ENCODE peak calls at places on chromosome 16, in four cellular contexts. One of them, this sample, is unnamed.

GRCh38 chr16:57427824-57428223 is 19.4 kb downstream of the CIAPIN1 start:
- DNase-seq in fibroblast of lung: no peak
- DNase-seq in H1: no peak
- DNase-seq in esophagus squamous epithelium: no peak
- DNase-seq in this sample: no peak

GRCh38 chr16:10971560-10971961 is 27.2 kb downstream of the CLEC16A start:
- DNase-seq in fibroblast of lung: peak; percentile 97
- DNase-seq in H1: no peak
- DNase-seq in esophagus squamous epithelium: no peak
- DNase-seq in this sample: no peak

GRCh38 chr16:2485811-2486507 is 11.0 kb downstream of the TBC1D24 start:
- DNase-seq in fibroblast of lung: no peak
- DNase-seq in H1: no peak
- DNase-seq in esophagus squamous epithelium: no peak
- DNase-seq in this sample: no peak

GRCh38 chr16:31487720-31488629 is 5.1 kb downstream of the SLC5A2 start:
- DNase-seq in fibroblast of lung: peak; percentile 25
- DNase-seq in H1: peak; percentile 87
- DNase-seq in esophagus squamous epithelium: no peak
- DNase-seq in this sample: peak; percentile 81

GRCh38 chr16:67101683-67102082 is 8.1 kb upstream of the PHAF1 start:
- DNase-seq in fibroblast of lung: no peak
- DNase-seq in H1: no peak
- DNase-seq in esophagus squamous epithelium: no peak
- DNase-seq in this sample: no peak

GRCh38 chr16:2467301-2468141 is 3.6 kb upstream of the NTN3 start:
- DNase-seq in fibroblast of lung: peak; percentile 64
- DNase-seq in H1: peak; percentile 85
- DNase-seq in esophagus squamous epithelium: no peak
- DNase-seq in this sample: peak; percentile 84

GRCh38 chr16:56643080-56643778 is 4.8 kb downstream of the MT1A start:
- DNase-seq in fibroblast of lung: peak; percentile 38
- DNase-seq in H1: peak; percentile 67
- DNase-seq in esophagus squamous epithelium: no peak
- DNase-seq in this sample: peak; percentile 93

GRCh38 chr16:82344157-82344556 is 174.1 kb upstream of the MPHOSPH6 start:
- DNase-seq in fibroblast of lung: no peak
- DNase-seq in H1: no peak
- DNase-seq in esophagus squamous epithelium: no peak
- DNase-seq in this sample: no peak

GRCh38 chr16:57651344-57652333 is 16.5 kb upstream of the ADGRG3 start:
- DNase-seq in fibroblast of lung: no peak
- DNase-seq in H1: no peak
- DNase-seq in esophagus squamous epithelium: no peak
- DNase-seq in this sample: no peak

GRCh38 chr16:84851192-84852127 is 31.7 kb downstream of the CRISPLD2 start:
- DNase-seq in fibroblast of lung: peak; percentile 96
- DNase-seq in H1: no peak
- DNase-seq in esophagus squamous epithelium: no peak
- DNase-seq in this sample: no peak

GRCh38 chr16:3004319-3004718 is 8.4 kb upstream of the CLDN9 start:
- DNase-seq in fibroblast of lung: no peak
- DNase-seq in H1: no peak
- DNase-seq in esophagus squamous epithelium: no peak
- DNase-seq in this sample: no peak

GRCh38 chr16:25135239-25135878 is 23.8 kb downstream of the LCMT1 start:
- DNase-seq in fibroblast of lung: peak; percentile 52
- DNase-seq in H1: no peak
- DNase-seq in esophagus squamous epithelium: no peak
- DNase-seq in this sample: no peak

GRCh38 chr16:9115277-9115676 is 23.8 kb downstream of the HAPSTR1 start:
- DNase-seq in fibroblast of lung: no peak
- DNase-seq in H1: no peak
- DNase-seq in esophagus squamous epithelium: no peak
- DNase-seq in this sample: no peak
- H3K4me1 ChIP-seq in fibroblast of lung: peaks cover 14% of the 10 kb centered on the region
- H3K4me1 ChIP-seq in H1: no peaks in the 10 kb centered on the region
- H3K4me1 ChIP-seq in esophagus squamous epithelium: peaks cover 92% of the 10 kb centered on the region
- H3K4me1 ChIP-seq in this sample: peaks cover 12% of the 10 kb centered on the region

DNA sequence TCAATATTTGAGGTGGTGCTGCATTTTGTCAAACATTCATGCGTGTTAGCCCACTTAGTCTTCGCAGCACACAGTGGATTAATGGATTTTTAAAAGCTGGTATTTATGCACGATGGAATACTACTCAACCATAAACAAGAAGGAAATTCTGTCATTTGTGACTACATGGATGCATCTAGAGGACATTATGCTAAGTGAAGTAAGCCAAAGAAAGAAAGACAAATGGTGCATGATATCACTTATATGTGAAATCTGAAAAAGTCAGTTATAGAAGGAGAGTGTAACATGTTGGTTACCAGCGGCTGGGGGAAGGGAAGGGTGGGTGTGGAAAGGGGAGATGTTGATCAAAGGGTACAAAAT is 23.0 kb downstream of the HMOX2 start:
- DNase-seq in fibroblast of lung: no peak
- DNase-seq in H1: no peak
- DNase-seq in esophagus squamous epithelium: no peak
- DNase-seq in this sample: no peak
- H3K27ac ChIP-seq in fibroblast of lung: no peak overlapping the region
- H3K27ac ChIP-seq in H1: no peak overlapping the region
- H3K27ac ChIP-seq in esophagus squamous epithelium: peak overlapping the region; percentile 77
- H3K27ac ChIP-seq in this sample: no peak overlapping the region

GRCh38 chr16:28898942-28899341 is 20.7 kb downstream of the ATP2A1 start:
- DNase-seq in fibroblast of lung: no peak
- DNase-seq in H1: no peak
- DNase-seq in esophagus squamous epithelium: no peak
- DNase-seq in this sample: no peak

GRCh38 chr16:28897826-28898225 is 19.5 kb downstream of the ATP2A1 start:
- DNase-seq in fibroblast of lung: no peak
- DNase-seq in H1: no peak
- DNase-seq in esophagus squamous epithelium: no peak
- DNase-seq in this sample: no peak

GRCh38 chr16:28898266-28898665 is 20.0 kb downstream of the ATP2A1 start:
- DNase-seq in fibroblast of lung: no peak
- DNase-seq in H1: no peak
- DNase-seq in esophagus squamous epithelium: no peak
- DNase-seq in this sample: no peak

GRCh38 chr16:28893291-28893690 is 15.0 kb downstream of the ATP2A1 start:
- DNase-seq in fibroblast of lung: no peak
- DNase-seq in H1: no peak
- DNase-seq in esophagus squamous epithelium: no peak
- DNase-seq in this sample: no peak

DNA sequence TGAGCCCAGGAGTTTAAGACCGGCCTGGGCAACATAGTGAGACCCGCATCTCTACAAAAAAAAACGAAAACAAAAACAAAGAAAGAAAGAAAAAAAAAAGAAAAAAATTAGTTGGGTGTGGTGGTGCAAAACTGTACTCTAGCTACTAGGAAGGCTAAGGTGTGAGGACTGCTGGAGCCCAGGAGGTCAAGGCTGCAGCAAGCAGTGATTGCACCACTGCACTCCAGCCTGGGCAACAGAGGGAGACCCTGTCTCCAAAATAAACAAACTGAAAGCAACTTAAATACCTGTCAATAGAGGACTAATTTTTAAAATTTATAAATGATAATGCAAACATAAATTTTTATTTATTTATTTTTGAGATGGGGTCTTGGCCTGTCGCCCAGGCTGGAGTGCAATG is 17.3 kb downstream of the ATP2A1 start:
- DNase-seq in fibroblast of lung: no peak
- DNase-seq in H1: no peak
- DNase-seq in esophagus squamous epithelium: no peak
- DNase-seq in this sample: no peak
- H3K4me1 ChIP-seq in fibroblast of lung: no peaks in the 10 kb centered on the region
- H3K4me1 ChIP-seq in H1: no peaks in the 10 kb centered on the region
- H3K4me1 ChIP-seq in esophagus squamous epithelium: no peaks in the 10 kb centered on the region
- H3K4me1 ChIP-seq in this sample: no peaks in the 10 kb centered on the region

GRCh38 chr16:50740747-50741146 is 1.1 kb upstream of the CYLD start:
- DNase-seq in fibroblast of lung: no peak
- DNase-seq in H1: no peak
- DNase-seq in esophagus squamous epithelium: no peak
- DNase-seq in this sample: no peak
- H3K27ac ChIP-seq in fibroblast of lung: no peak overlapping the region
- H3K27ac ChIP-seq in H1: no peak overlapping the region
- H3K27ac ChIP-seq in esophagus squamous epithelium: peak overlapping the region; percentile 89
- H3K27ac ChIP-seq in this sample: no peak overlapping the region

GRCh38 chr16:78353610-78354009 is 254.2 kb downstream of the WWOX start:
- DNase-seq in fibroblast of lung: no peak
- DNase-seq in H1: no peak
- DNase-seq in esophagus squamous epithelium: no peak
- DNase-seq in this sample: no peak

GRCh38 chr16:78348886-78349285 is 249.4 kb downstream of the WWOX start:
- DNase-seq in fibroblast of lung: no peak
- DNase-seq in H1: no peak
- DNase-seq in esophagus squamous epithelium: no peak
- DNase-seq in this sample: no peak

DNA sequence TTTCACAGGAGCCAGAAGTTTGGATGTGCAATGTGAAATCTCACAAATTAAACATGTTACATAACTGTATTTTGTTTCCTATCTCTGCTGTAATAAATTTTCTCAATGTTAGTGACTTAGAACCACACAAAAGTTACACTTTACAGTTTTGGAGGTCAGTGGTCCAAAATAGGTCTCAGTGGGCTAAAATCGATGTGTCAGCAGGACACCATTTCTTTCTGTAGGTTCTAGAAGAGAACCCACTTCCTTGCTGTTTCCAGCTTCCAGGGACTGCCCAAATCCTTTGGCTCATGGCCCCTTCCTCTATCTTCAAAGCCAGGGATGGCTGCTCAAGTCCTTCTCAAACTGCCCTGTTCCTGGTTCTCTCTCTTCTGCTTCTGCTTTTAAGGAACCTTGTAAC is 252.7 kb downstream of the WWOX start:
- DNase-seq in fibroblast of lung: no peak
- DNase-seq in H1: no peak
- DNase-seq in esophagus squamous epithelium: no peak
- DNase-seq in this sample: no peak
- H3K4me1 ChIP-seq in fibroblast of lung: no peaks in the 10 kb centered on the region
- H3K4me1 ChIP-seq in H1: no peaks in the 10 kb centered on the region
- H3K4me1 ChIP-seq in esophagus squamous epithelium: no peaks in the 10 kb centered on the region
- H3K4me1 ChIP-seq in this sample: no peaks in the 10 kb centered on the region

DNA sequence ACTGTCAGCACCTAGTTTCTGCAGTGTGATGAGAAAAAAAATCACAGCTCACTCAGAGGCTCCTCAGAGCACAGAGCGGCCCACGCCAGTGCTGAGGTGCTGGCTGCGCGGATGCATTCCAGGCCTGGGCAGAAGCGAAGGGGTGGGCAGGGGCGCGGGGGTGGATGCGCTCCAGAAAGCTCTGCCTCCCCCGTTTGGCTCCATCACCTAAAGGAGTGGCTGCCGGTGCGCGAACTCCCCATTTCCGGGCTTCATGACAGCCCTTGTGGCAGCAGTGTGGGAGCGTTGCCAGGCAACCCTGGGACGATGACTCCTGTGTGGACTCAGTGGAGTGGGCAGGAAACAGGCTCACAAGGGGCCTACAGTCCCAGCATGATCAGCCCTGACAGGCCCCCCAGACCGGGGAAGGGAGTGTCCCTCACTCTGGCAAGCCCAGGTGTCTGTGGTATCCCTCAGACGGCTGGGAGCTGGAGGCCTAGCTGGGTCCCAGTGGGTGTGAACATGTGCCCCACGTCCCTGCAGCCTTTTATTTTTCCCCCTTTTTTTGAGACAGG is 32.8 kb upstream of the NUDT16L1 start:
- DNase-seq in fibroblast of lung: peak; percentile 23
- DNase-seq in H1: no peak
- DNase-seq in esophagus squamous epithelium: no peak
- DNase-seq in this sample: peak; percentile 73
- H3K27ac ChIP-seq in fibroblast of lung: peak overlapping the region; percentile 47
- H3K27ac ChIP-seq in H1: no peak overlapping the region
- H3K27ac ChIP-seq in esophagus squamous epithelium: no peak overlapping the region
- H3K27ac ChIP-seq in this sample: no peak overlapping the region

GRCh38 chr16:68508641-68509240 is 30.4 kb upstream of the ZFP90 start:
- DNase-seq in fibroblast of lung: no peak
- DNase-seq in H1: no peak
- DNase-seq in esophagus squamous epithelium: no peak
- DNase-seq in this sample: no peak
- H3K4me1 ChIP-seq in fibroblast of lung: no peaks in the 10 kb centered on the region
- H3K4me1 ChIP-seq in H1: no peaks in the 10 kb centered on the region
- H3K4me1 ChIP-seq in esophagus squamous epithelium: peaks cover 8% of the 10 kb centered on the region
- H3K4me1 ChIP-seq in this sample: no peaks in the 10 kb centered on the region

DNA sequence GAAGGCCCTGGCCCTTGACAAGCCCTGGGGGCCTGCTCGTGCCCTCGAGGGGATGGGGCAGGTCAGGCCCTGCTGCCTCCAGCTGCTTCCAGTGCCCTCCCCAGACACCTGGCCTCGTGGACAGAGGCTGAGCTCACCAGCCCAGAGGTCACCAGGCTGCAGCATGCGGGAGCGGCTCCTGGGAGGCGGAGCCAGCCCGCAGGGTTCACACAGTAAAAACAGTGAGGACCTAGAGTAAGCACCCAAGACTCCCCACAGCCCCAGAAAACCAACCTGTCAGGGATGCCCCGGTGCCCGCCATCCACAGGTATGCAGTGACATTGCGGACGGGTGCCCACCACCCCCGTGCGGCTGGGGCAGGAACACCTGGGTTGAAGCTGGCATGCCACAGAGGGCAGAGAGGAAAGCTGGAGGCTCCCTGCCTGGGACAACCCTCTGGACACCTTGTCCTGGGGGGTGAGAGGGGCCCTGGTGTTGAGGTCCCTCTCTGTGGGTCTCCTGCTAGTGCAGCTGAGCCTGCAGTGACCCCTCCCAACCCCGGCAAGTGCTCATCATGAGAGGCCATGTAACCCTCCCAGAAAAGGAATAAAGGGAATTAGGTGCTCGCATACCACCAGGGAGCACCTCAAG is 62.1 kb downstream of the LMF1 start:
- DNase-seq in fibroblast of lung: no peak
- DNase-seq in H1: no peak
- DNase-seq in esophagus squamous epithelium: no peak
- DNase-seq in this sample: peak; percentile 32
- H3K27ac ChIP-seq in fibroblast of lung: no peak overlapping the region
- H3K27ac ChIP-seq in H1: no peak overlapping the region
- H3K27ac ChIP-seq in esophagus squamous epithelium: no peak overlapping the region
- H3K27ac ChIP-seq in this sample: no peak overlapping the region

GRCh38 chr16:842631-843560 is 42.4 kb upstream of the GNG13 start:
- DNase-seq in fibroblast of lung: no peak
- DNase-seq in H1: no peak
- DNase-seq in esophagus squamous epithelium: no peak
- DNase-seq in this sample: no peak
- H3K4me1 ChIP-seq in fibroblast of lung: no peaks in the 10 kb centered on the region
- H3K4me1 ChIP-seq in H1: no peaks in the 10 kb centered on the region
- H3K4me1 ChIP-seq in esophagus squamous epithelium: no peaks in the 10 kb centered on the region
- H3K4me1 ChIP-seq in this sample: no peaks in the 10 kb centered on the region